ENCODE peak calls at places on chromosomes 4 and X, in nine cellular contexts. R, B, L, M, V, W, S, N and D are unnamed samples.

GRCh38 chr4:160831165-160831922 is 1332.5 kb downstream of the FSTL5 start:
- DNase-seq in R (no peak), B (no peak), L (no peak), M (no peak), V (no peak), W (no peak), S (no peak), N (no peak), D (no peak)

GRCh38 chr4:48698029-48698901 is 81.8 kb downstream of the FRYL start:
- DNase-seq in R (no peak), B (no peak), L (peak; percentile 67), M (peak; percentile 47), V (peak; percentile 54), W (no peak), S (no peak), N (no peak), D (no peak)

GRCh38 chrX:34884693-34885277 is 57.8 kb upstream of the FAM47B start:
- DNase-seq in R (no peak), B (no peak), L (no peak), M (no peak), V (peak; percentile 22), W (no peak), S (no peak), N (no peak), D (no peak)

GRCh38 chr4:4852591-4853362 is 6.7 kb upstream of the MSX1 start:
- DNase-seq in R (peak; percentile 77), B (peak; percentile 65), L (no peak), M (no peak), V (no peak), W (peak; percentile 50), S (no peak), N (no peak), D (no peak)

GRCh38 chr4:151039733-151040132 is 24.6 kb upstream of the LRBA start:
- DNase-seq in R (no peak), B (no peak), L (no peak), M (no peak), V (no peak), W (no peak), S (no peak), N (no peak), D (no peak)

GRCh38 chrX:132118361-132118760 is 9.5 kb downstream of the FRMD7 start:
- DNase-seq in R (no peak), B (peak; percentile 22), L (no peak), M (no peak), V (peak; percentile 2), W (no peak), S (no peak), N (no peak), D (no peak)

GRCh38 chr4:78787392-78788004 is 11.3 kb downstream of the BMP2K start:
- DNase-seq in R (no peak), B (no peak), L (no peak), M (no peak), V (no peak), W (no peak), S (no peak), N (no peak), D (no peak)

GRCh38 chr4:137610960-137611359 is 78.7 kb upstream of the PCDH18 start:
- DNase-seq in R (no peak), B (peak; percentile 13), L (no peak), M (no peak), V (peak; percentile 3), W (no peak), S (no peak), N (no peak), D (no peak)

GRCh38 chrX:30949554-30949953 is 60.5 kb upstream of the TAB3 start:
- DNase-seq in R (no peak), B (no peak), L (no peak), M (no peak), V (no peak), W (no peak), S (no peak), N (no peak), D (no peak)

GRCh38 chr4:152886201-152886600 is 49.9 kb upstream of the FHDC1 start:
- DNase-seq in R (no peak), B (no peak), L (no peak), M (no peak), V (no peak), W (no peak), S (no peak), N (no peak), D (no peak)

GRCh38 chrX:24117288-24117687 is 32.2 kb upstream of the ZFX start:
- DNase-seq in R (no peak), B (no peak), L (no peak), M (no peak), V (no peak), W (no peak), S (peak; percentile 18), N (no peak), D (no peak)

GRCh38 chrX:10630320-10630719 is 9.9 kb upstream of the MID1 start:
- DNase-seq in R (no peak), B (no peak), L (no peak), M (no peak), V (no peak), W (no peak), S (no peak), N (no peak), D (no peak)

GRCh38 chr4:154958121-154958520 is 177.0 kb downstream of the RBM46 start:
- DNase-seq in R (no peak), B (no peak), L (no peak), M (no peak), V (no peak), W (no peak), S (no peak), N (no peak), D (no peak)

GRCh38 chr4:153205028-153205648 is 895 bp downstream of the TRIM2 start:
- DNase-seq in R (no peak), B (peak; percentile 40), L (peak; percentile 76), M (peak; percentile 17), V (no peak), W (no peak), S (peak; percentile 72), N (no peak), D (no peak)

GRCh38 chrX:20718592-20718991 is 451.9 kb upstream of the RPS6KA3 start:
- DNase-seq in R (no peak), B (no peak), L (no peak), M (no peak), V (no peak), W (no peak), S (no peak), N (no peak), D (no peak)

GRCh38 chrX:147958316-147958715 is 22.8 kb upstream of the FMR1NB start:
- DNase-seq in R (no peak), B (no peak), L (no peak), M (no peak), V (no peak), W (no peak), S (no peak), N (no peak), D (no peak)

GRCh38 chrX:19698125-19698524 is 182.8 kb upstream of the MAP3K15 start:
- DNase-seq in R (no peak), B (no peak), L (no peak), M (no peak), V (no peak), W (no peak), S (peak; percentile 59), N (no peak), D (no peak)

GRCh38 chrX:68945081-68945602 is 116.3 kb downstream of the EFNB1 start:
- DNase-seq in R (no peak), B (no peak), L (no peak), M (no peak), V (no peak), W (no peak), S (no peak), N (no peak), D (no peak)

DNA sequence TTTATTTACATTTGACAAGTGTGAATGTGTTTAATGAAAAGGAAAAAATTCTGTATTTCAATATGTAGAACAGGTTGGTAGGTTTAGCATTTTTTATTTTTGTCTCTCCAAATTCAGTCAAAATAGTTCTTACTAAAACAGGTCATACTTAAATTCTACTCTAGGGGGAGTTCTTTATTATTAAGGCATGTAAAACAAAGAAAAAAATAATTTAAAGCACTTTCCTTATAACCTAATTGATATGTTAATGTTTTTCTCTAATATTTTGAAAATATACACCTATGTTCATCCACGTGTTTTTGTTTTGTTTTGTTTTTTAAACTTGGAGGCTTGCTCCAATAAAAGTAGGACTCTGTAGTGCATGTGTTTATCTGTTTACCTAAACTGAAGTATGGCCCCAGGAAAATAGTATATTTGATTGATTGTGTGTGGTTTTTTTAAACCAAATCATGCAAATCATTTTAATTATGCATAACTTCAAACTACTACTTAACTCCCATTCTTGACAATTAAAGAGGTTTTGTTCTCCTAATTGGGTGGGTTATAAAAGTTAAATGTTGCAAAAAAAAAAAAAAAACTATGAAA is 562.7 kb downstream of the RPA4 start:
- DNase-seq in R (no peak), B (no peak), L (no peak), M (no peak), V (peak; percentile 0), W (no peak), S (no peak), N (no peak), D (no peak)
- TF ChIP-seq CTCF in R (peak; percentile 81), B (peak; percentile 43), L (peak; percentile 8), M (no peak), V (no peak), W (no peak), S (peak; percentile 14), N (no peak), D (no peak)

GRCh38 chrX:78029663-78030062 is 60.2 kb upstream of the PGAM4 start:
- DNase-seq in R (no peak), B (peak; percentile 16), L (peak; percentile 21), M (no peak), V (peak; percentile 57), W (no peak), S (no peak), N (peak; percentile 14), D (no peak)
- TF ChIP-seq CTCF in R (peak; percentile 79), B (peak; percentile 37), L (peak; percentile 31), M (peak; percentile 20), V (peak; percentile 51), W (peak; percentile 60), S (peak; percentile 32), N (peak; percentile 53), D (peak; percentile 80)

DNA sequence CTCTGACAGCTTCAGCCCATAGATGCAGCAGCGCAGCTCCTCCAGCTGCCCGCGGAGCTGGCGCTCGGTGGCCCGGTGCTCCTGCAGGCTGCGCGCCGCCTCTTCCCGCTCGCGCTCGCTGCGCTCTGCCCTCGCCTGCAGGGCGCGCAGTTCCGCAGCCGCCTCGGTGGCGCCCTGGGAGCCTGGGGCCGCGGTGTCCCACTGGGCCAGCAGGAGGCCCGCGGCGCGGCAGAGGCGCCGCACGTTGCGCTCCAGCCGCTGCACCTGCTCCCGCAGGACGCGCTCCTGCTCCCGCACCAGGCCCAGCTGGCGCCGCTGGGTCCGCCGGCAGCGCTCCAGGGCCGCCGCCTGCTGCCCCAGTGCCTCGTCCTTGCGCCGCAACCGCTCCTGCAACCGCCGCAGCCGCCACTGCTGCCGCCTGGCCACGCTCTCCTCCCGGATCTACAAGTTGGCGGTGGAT is 10.1 kb downstream of the C4orf50 start:
- DNase-seq in R (no peak), B (peak; percentile 44), L (no peak), M (no peak), V (no peak), W (no peak), S (no peak), N (no peak), D (no peak)
- TF ChIP-seq CTCF in R (no peak), B (no peak), L (no peak), M (no peak), V (no peak), W (peak; percentile 20), S (no peak), N (no peak), D (no peak)

DNA sequence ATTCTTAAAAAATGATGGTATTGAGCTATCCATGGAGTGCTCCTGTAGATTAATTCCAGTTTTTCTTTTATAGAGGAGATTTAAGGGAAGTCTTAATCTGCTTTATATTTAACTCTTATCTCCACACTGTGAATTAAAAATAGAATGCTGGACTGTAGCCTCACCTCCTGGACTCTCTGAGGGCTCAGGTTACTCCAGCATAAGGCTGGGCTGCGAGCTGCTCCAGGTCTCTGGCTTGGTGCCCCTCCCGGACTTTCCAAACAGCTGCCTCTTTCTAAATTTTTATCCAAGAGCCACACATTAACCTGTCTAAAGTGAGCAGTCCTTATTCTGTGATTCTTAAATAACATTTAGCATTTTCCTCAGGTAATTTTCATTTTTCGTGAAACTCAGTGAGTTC is 218.7 kb upstream of the JADE1 start:
- DNase-seq in R (no peak), B (no peak), L (no peak), M (peak; percentile 76), V (no peak), W (no peak), S (peak; percentile 73), N (no peak), D (no peak)
- TF ChIP-seq CTCF in R (peak; percentile 21), B (no peak), L (no peak), M (no peak), V (no peak), W (no peak), S (no peak), N (no peak), D (no peak)